ENCODE peak calls at places on chromosomes 16 and 17, in four cellular contexts. Z, K, N and F are unnamed samples.

GRCh38 chr17:67520282-67520906 is 143.3 kb downstream of the PITPNC1 start:
- ATAC-seq in Z (no peak), K (peak), N (peak), F (peak)

GRCh38 chr17:80667462-80668277 is 123.0 kb downstream of the RPTOR start:
- ATAC-seq in Z (no peak), K (no peak), N (no peak), F (no peak)

GRCh38 chr16:72680732-72681131 is 367.2 kb downstream of the ZFHX3 start:
- ATAC-seq in Z (no peak), K (no peak), N (no peak), F (no peak)

GRCh38 chr17:41812176-41813038 is at the start of gene FKBP10:
- ATAC-seq in Z (peak), K (peak), N (peak), F (peak)

GRCh38 chr16:85449195-85449884 is 163.8 kb upstream of the GSE1 start:
- ATAC-seq in Z (no peak), K (peak), N (no peak), F (no peak)

GRCh38 chr17:78753316-78754250 is 28.5 kb downstream of the CYTH1 start:
- ATAC-seq in Z (no peak), K (no peak), N (no peak), F (no peak)

GRCh38 chr16:8583712-8584111 is 6.6 kb downstream of the TMEM114 start:
- ATAC-seq in Z (no peak), K (no peak), N (no peak), F (no peak)

GRCh38 chr16:80666378-80667257 is 125.8 kb downstream of the DYNLRB2 start:
- ATAC-seq in Z (no peak), K (no peak), N (no peak), F (no peak)

GRCh38 chr16:28902909-28903308 is 22.1 kb downstream of the RABEP2 start:
- ATAC-seq in Z (no peak), K (no peak), N (no peak), F (no peak)

GRCh38 chr16:88500255-88500661 is 47.2 kb downstream of the ZFPM1 start:
- ATAC-seq in Z (peak), K (no peak), N (no peak), F (no peak)

GRCh38 chr16:79748629-79749028 is 148.1 kb upstream of the MAF start:
- ATAC-seq in Z (no peak), K (no peak), N (no peak), F (no peak)

GRCh38 chr16:57600048-57600835 is 28.2 kb upstream of the ADGRG1 start:
- ATAC-seq in Z (peak), K (no peak), N (peak), F (peak)

GRCh38 chr16:10926867-10927266 is 15.4 kb downstream of the DEXI start:
- ATAC-seq in Z (no peak), K (no peak), N (no peak), F (no peak)

GRCh38 chr17:19345067-19345460 is 17.5 kb downstream of the B9D1 start:
- ATAC-seq in Z (no peak), K (no peak), N (no peak), F (no peak)

GRCh38 chr17:16434662-16435061 is 19.3 kb downstream of the TRPV2 start:
- ATAC-seq in Z (no peak), K (no peak), N (no peak), F (no peak)

GRCh38 chr16:79658301-79659001 is 57.9 kb upstream of the MAF start:
- ATAC-seq in Z (no peak), K (peak), N (no peak), F (no peak)

GRCh38 chr17:67385122-67385988 is 8.3 kb downstream of the PITPNC1 start:
- ATAC-seq in Z (peak), K (no peak), N (no peak), F (no peak)

GRCh38 chr17:18981642-18982424 is 22.7 kb downstream of the FAM83G start:
- ATAC-seq in Z (no peak), K (no peak), N (peak), F (no peak)

GRCh38 chr17:45108595-45109521 is 23.5 kb downstream of the PLCD3 start:
- ATAC-seq in Z (no peak), K (no peak), N (no peak), F (no peak)

GRCh38 chr17:15216481-15216880 is 48.6 kb downstream of the PMP22 start:
- ATAC-seq in Z (no peak), K (no peak), N (no peak), F (no peak)

GRCh38 chr17:292531-293382 is 59.9 kb downstream of the RPH3AL start:
- ATAC-seq in Z (no peak), K (no peak), N (no peak), F (no peak)

GRCh38 chr17:565506-565905 is 149.1 kb downstream of the VPS53 start:
- ATAC-seq in Z (no peak), K (no peak), N (no peak), F (no peak)

GRCh38 chr17:54891176-54891821 is 9.4 kb upstream of the TOM1L1 start:
- ATAC-seq in Z (no peak), K (no peak), N (peak), F (no peak)

GRCh38 chr17:68297168-68297567 is 5.9 kb downstream of the ARSG start:
- ATAC-seq in Z (no peak), K (peak), N (no peak), F (no peak)

GRCh38 chr16:14475370-14476139 is 154.5 kb downstream of the PARN start:
- ATAC-seq in Z (no peak), K (no peak), N (no peak), F (no peak)

GRCh38 chr16:27230562-27230991 is 27.3 kb downstream of the KDM8 start:
- ATAC-seq in Z (no peak), K (no peak), N (no peak), F (no peak)

GRCh38 chr16:58034128-58034685 is 8.7 kb downstream of the MMP15 start:
- ATAC-seq in Z (no peak), K (no peak), N (no peak), F (no peak)

GRCh38 chr17:233473-233941 is 52.1 kb upstream of the DOC2B start:
- ATAC-seq in Z (no peak), K (peak), N (no peak), F (no peak)

GRCh38 chr17:44738214-44738906 is 20.4 kb upstream of the ADAM11 start:
- ATAC-seq in Z (no peak), K (no peak), N (peak), F (no peak)

GRCh38 chr16:19898924-19899604 is 14.4 kb upstream of the GPRC5B start:
- ATAC-seq in Z (no peak), K (peak), N (peak), F (no peak)

GRCh38 chr16:3035972-3036725 is 595 bp downstream of the BICDL2 start:
- ATAC-seq in Z (no peak), K (no peak), N (peak), F (no peak)
- TF ChIP-seq POLR2A in Z (no peak), K (no peak), N (no peak), F (no peak)

DNA sequence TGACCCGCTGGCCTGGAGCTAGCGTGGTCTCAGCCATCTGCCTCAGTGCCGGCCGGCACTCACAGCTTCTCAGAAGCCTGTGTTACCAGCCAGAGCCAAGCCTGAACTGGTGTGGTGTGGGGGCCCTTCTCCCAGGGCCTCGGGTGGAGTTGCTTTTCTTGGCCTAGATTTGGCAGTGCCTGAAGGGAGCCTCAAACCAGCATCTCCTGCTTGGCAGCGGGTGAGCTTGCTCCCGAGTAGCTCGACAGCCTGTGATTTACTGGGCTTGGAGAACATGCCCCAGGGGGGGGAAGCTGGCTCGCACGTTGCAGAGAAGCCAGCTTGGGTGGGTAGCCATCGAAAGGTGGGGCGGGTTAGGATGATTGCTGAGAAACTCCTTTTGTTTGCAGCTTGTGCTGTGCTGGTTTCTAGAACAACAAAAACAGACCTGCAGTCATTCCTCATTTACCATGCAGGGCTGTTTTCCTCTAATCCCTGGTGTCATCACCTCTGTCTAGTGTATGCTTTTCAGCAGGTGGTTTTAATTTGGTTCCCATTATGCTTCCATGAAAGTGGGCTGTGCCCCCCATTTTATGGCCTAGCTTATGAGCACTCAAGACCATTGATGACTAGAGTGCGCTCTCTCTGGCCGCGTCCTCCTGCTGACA is 42.2 kb downstream of the TBCD start:
- ATAC-seq in Z (no peak), K (no peak), N (no peak), F (peak)
- H3K4me3 ChIP-seq in Z (no peak), K (no peak), N (no peak), F (no peak)

GRCh38 chr17:20908373-20909273 is 134.2 kb downstream of the USP22 start:
- ATAC-seq in Z (peak), K (peak), N (peak), F (peak)
- TF ChIP-seq CTCF in Z (peak), K (peak), N (peak), F (peak)

GRCh38 chr17:5272313-5272712 is 9.8 kb upstream of the RABEP1 start:
- ATAC-seq in Z (no peak), K (no peak), N (no peak), F (no peak)
- TF ChIP-seq POLR2A in Z (no peak), K (no peak), N (no peak), F (no peak)

GRCh38 chr17:47695664-47696376 is 1.9 kb downstream of the TBKBP1 start:
- ATAC-seq in Z (no peak), K (no peak), N (no peak), F (no peak)
- H3K4me3 ChIP-seq in Z (peak), K (peak), N (no peak), F (peak)

DNA sequence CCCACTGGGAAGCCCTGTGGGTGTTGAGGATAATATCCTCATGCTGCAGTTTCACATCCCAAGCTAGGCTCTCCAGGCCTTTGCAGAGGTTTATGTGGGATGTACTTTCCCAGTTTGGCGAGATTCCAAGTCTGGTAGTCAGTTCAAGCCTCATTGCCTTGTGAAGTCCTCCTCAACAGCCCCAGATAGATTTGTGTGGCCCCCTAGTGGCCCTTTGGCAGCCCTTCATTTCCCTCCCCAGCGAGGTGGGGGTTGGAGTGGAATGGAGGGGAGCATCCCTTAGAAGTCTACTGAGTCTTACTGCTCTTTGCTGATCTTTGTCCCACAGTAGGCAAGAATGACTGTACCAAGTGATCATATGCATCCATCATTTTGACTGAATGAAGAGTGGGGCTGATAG is 137.9 kb downstream of the CDH11 start:
- ATAC-seq in Z (no peak), K (no peak), N (peak), F (no peak)
- TF ChIP-seq CTCF in Z (peak), K (no peak), N (peak), F (no peak)

GRCh38 chr17:7858487-7858832 is 657 bp downstream of the CYB5D1 start:
- ATAC-seq in Z (no peak), K (no peak), N (peak), F (no peak)
- TF ChIP-seq POLR2A in Z (no peak), K (no peak), N (no peak), F (no peak)

GRCh38 chr16:25065899-25066298 is 45.6 kb upstream of the LCMT1 start:
- ATAC-seq in Z (no peak), K (no peak), N (no peak), F (no peak)
- H3K4me3 ChIP-seq in Z (no peak), K (no peak), N (no peak), F (no peak)